ENCODE peak calls at places on chromosomes 6 and 20, in nine cellular contexts. One of them, this sample, is unnamed.

GRCh38 chr6:63249875-63250482 is 38.7 kb downstream of the FKBP1C start:
- DNase-seq in colonic mucosa: no peak
- DNase-seq in GM06990: no peak
- DNase-seq in A549: no peak
- DNase-seq in fibroblast of pulmonary artery: no peak
- DNase-seq in neural crest cell: no peak
- DNase-seq in HFFc6: no peak
- DNase-seq in GM10248: no peak
- DNase-seq in AG04450: no peak
- DNase-seq in this sample: no peak

GRCh38 chr20:57977588-57977987 is 250.9 kb downstream of the ANKRD60 start:
- DNase-seq in A549: no peak
- DNase-seq in GM10248: no peak
- DNase-seq in GM06990: no peak
- DNase-seq in fibroblast of pulmonary artery: no peak
- DNase-seq in colonic mucosa: peak; percentile 63
- DNase-seq in AG04450: no peak
- DNase-seq in HFFc6: no peak
- DNase-seq in neural crest cell: no peak
- DNase-seq in this sample: no peak

GRCh38 chr6:3825851-3826581 is 23.2 kb upstream of the FAM50B start:
- DNase-seq in HFFc6: peak; percentile 99
- DNase-seq in colonic mucosa: peak; percentile 65
- DNase-seq in A549: peak; percentile 86
- DNase-seq in AG04450: peak; percentile 90
- DNase-seq in GM10248: no peak
- DNase-seq in fibroblast of pulmonary artery: peak; percentile 99
- DNase-seq in GM06990: no peak
- DNase-seq in neural crest cell: no peak
- DNase-seq in this sample: peak; percentile 95

GRCh38 chr6:79604583-79605037 is 26.5 kb upstream of the SH3BGRL2 start:
- DNase-seq in A549: peak; percentile 65
- DNase-seq in GM06990: no peak
- DNase-seq in colonic mucosa: no peak
- DNase-seq in fibroblast of pulmonary artery: peak; percentile 33
- DNase-seq in HFFc6: no peak
- DNase-seq in neural crest cell: no peak
- DNase-seq in GM10248: no peak
- DNase-seq in AG04450: peak; percentile 16
- DNase-seq in this sample: peak; percentile 79

GRCh38 chr20:49853640-49854039 is 41.0 kb downstream of the SLC9A8 start:
- DNase-seq in AG04450: peak; percentile 32
- DNase-seq in colonic mucosa: no peak
- DNase-seq in GM10248: no peak
- DNase-seq in neural crest cell: peak; percentile 30
- DNase-seq in fibroblast of pulmonary artery: peak; percentile 76
- DNase-seq in A549: peak; percentile 66
- DNase-seq in HFFc6: peak; percentile 69
- DNase-seq in GM06990: no peak
- DNase-seq in this sample: peak; percentile 79

GRCh38 chr6:236519-236918 is 55.8 kb upstream of the DUSP22 start:
- DNase-seq in GM06990: no peak
- DNase-seq in neural crest cell: no peak
- DNase-seq in GM10248: no peak
- DNase-seq in fibroblast of pulmonary artery: no peak
- DNase-seq in HFFc6: no peak
- DNase-seq in AG04450: no peak
- DNase-seq in A549: no peak
- DNase-seq in colonic mucosa: no peak
- DNase-seq in this sample: no peak

GRCh38 chr6:23420659-23421350 is 705.2 kb upstream of the NRSN1 start:
- DNase-seq in GM10248: no peak
- DNase-seq in fibroblast of pulmonary artery: no peak
- DNase-seq in colonic mucosa: no peak
- DNase-seq in AG04450: no peak
- DNase-seq in HFFc6: no peak
- DNase-seq in A549: no peak
- DNase-seq in neural crest cell: no peak
- DNase-seq in GM06990: no peak
- DNase-seq in this sample: no peak

GRCh38 chr6:84763397-84764331 is 734 bp downstream of the TBX18 start:
- DNase-seq in neural crest cell: peak; percentile 18
- DNase-seq in colonic mucosa: no peak
- DNase-seq in A549: peak; percentile 90
- DNase-seq in HFFc6: peak; percentile 88
- DNase-seq in GM10248: no peak
- DNase-seq in GM06990: peak; percentile 59
- DNase-seq in AG04450: no peak
- DNase-seq in fibroblast of pulmonary artery: peak; percentile 97
- DNase-seq in this sample: no peak

GRCh38 chr6:4587171-4587570 is 189.0 kb upstream of the CDYL start:
- DNase-seq in fibroblast of pulmonary artery: no peak
- DNase-seq in AG04450: no peak
- DNase-seq in GM10248: no peak
- DNase-seq in GM06990: no peak
- DNase-seq in HFFc6: no peak
- DNase-seq in neural crest cell: no peak
- DNase-seq in A549: no peak
- DNase-seq in colonic mucosa: no peak
- DNase-seq in this sample: no peak

GRCh38 chr6:131561925-131562707 is 10.9 kb upstream of the ARG1 start:
- DNase-seq in HFFc6: no peak
- DNase-seq in GM10248: no peak
- DNase-seq in A549: no peak
- DNase-seq in AG04450: no peak
- DNase-seq in fibroblast of pulmonary artery: no peak
- DNase-seq in neural crest cell: no peak
- DNase-seq in colonic mucosa: no peak
- DNase-seq in GM06990: no peak
- DNase-seq in this sample: no peak

GRCh38 chr20:57426156-57426769 is 35.1 kb downstream of the RBM38 start:
- DNase-seq in neural crest cell: no peak
- DNase-seq in A549: no peak
- DNase-seq in GM10248: no peak
- DNase-seq in fibroblast of pulmonary artery: no peak
- DNase-seq in GM06990: no peak
- DNase-seq in AG04450: no peak
- DNase-seq in HFFc6: no peak
- DNase-seq in colonic mucosa: no peak
- DNase-seq in this sample: no peak

GRCh38 chr20:9353180-9353915 is 161.0 kb upstream of the LAMP5 start:
- DNase-seq in neural crest cell: no peak
- DNase-seq in HFFc6: no peak
- DNase-seq in A549: no peak
- DNase-seq in GM10248: no peak
- DNase-seq in colonic mucosa: no peak
- DNase-seq in fibroblast of pulmonary artery: peak; percentile 6
- DNase-seq in AG04450: no peak
- DNase-seq in GM06990: no peak
- DNase-seq in this sample: no peak

GRCh38 chr6:55953384-55953783 is 78.0 kb upstream of the BMP5 start:
- DNase-seq in colonic mucosa: no peak
- DNase-seq in HFFc6: peak; percentile 43
- DNase-seq in GM10248: no peak
- DNase-seq in fibroblast of pulmonary artery: peak; percentile 78
- DNase-seq in A549: peak; percentile 51
- DNase-seq in AG04450: peak; percentile 33
- DNase-seq in neural crest cell: no peak
- DNase-seq in GM06990: no peak
- DNase-seq in this sample: peak; percentile 16

GRCh38 chr6:17013701-17014100 is 88.1 kb upstream of the STMND1 start:
- DNase-seq in fibroblast of pulmonary artery: peak; percentile 72
- DNase-seq in GM06990: no peak
- DNase-seq in AG04450: peak; percentile 51
- DNase-seq in HFFc6: peak; percentile 89
- DNase-seq in GM10248: no peak
- DNase-seq in A549: no peak
- DNase-seq in colonic mucosa: no peak
- DNase-seq in neural crest cell: no peak
- DNase-seq in this sample: no peak

GRCh38 chr6:97774973-97775372 is 492.0 kb upstream of the MMS22L start:
- DNase-seq in AG04450: no peak
- DNase-seq in GM10248: no peak
- DNase-seq in GM06990: no peak
- DNase-seq in A549: no peak
- DNase-seq in colonic mucosa: no peak
- DNase-seq in HFFc6: no peak
- DNase-seq in fibroblast of pulmonary artery: no peak
- DNase-seq in neural crest cell: no peak
- DNase-seq in this sample: no peak

GRCh38 chr6:20906938-20907337 is 372.7 kb downstream of the CDKAL1 start:
- DNase-seq in A549: peak; percentile 7
- DNase-seq in colonic mucosa: no peak
- DNase-seq in fibroblast of pulmonary artery: peak; percentile 93
- DNase-seq in HFFc6: no peak
- DNase-seq in GM06990: no peak
- DNase-seq in AG04450: peak; percentile 56
- DNase-seq in GM10248: no peak
- DNase-seq in neural crest cell: no peak
- DNase-seq in this sample: no peak

GRCh38 chr6:35017461-35018183 is 123.5 kb downstream of the TCP11 start:
- DNase-seq in A549: no peak
- DNase-seq in GM10248: no peak
- DNase-seq in GM06990: no peak
- DNase-seq in fibroblast of pulmonary artery: peak; percentile 44
- DNase-seq in AG04450: no peak
- DNase-seq in colonic mucosa: no peak
- DNase-seq in neural crest cell: no peak
- DNase-seq in HFFc6: no peak
- DNase-seq in this sample: no peak
- TF ChIP-seq CTCF in A549: no peak
- TF ChIP-seq CTCF in GM10248: no peak
- TF ChIP-seq CTCF in GM06990: no peak
- TF ChIP-seq CTCF in fibroblast of pulmonary artery: no peak
- TF ChIP-seq CTCF in AG04450: peak; percentile 12
- TF ChIP-seq CTCF in colonic mucosa: no peak
- TF ChIP-seq CTCF in neural crest cell: no peak
- TF ChIP-seq CTCF in HFFc6: no peak
- TF ChIP-seq CTCF in this sample: no peak

GRCh38 chr20:34956751-34957472 is 1.2 kb downstream of the MYH7B start:
- DNase-seq in fibroblast of pulmonary artery: no peak
- DNase-seq in A549: no peak
- DNase-seq in GM06990: no peak
- DNase-seq in colonic mucosa: no peak
- DNase-seq in HFFc6: no peak
- DNase-seq in GM10248: no peak
- DNase-seq in AG04450: no peak
- DNase-seq in neural crest cell: no peak
- DNase-seq in this sample: no peak

GRCh38 chr20:34953960-34954359 is 1.6 kb downstream of the GSS start:
- DNase-seq in fibroblast of pulmonary artery: no peak
- DNase-seq in GM06990: no peak
- DNase-seq in HFFc6: no peak
- DNase-seq in neural crest cell: no peak
- DNase-seq in colonic mucosa: no peak
- DNase-seq in GM10248: no peak
- DNase-seq in AG04450: no peak
- DNase-seq in A549: no peak
- DNase-seq in this sample: no peak

GRCh38 chr20:34956041-34956458 is 382 bp downstream of the MYH7B start:
- DNase-seq in fibroblast of pulmonary artery: no peak
- DNase-seq in AG04450: no peak
- DNase-seq in HFFc6: no peak
- DNase-seq in A549: no peak
- DNase-seq in GM06990: no peak
- DNase-seq in GM10248: no peak
- DNase-seq in neural crest cell: no peak
- DNase-seq in colonic mucosa: no peak
- DNase-seq in this sample: no peak

GRCh38 chr20:34954905-34955231 is 738 bp downstream of the GSS start:
- DNase-seq in AG04450: no peak
- DNase-seq in colonic mucosa: peak; percentile 56
- DNase-seq in neural crest cell: peak; percentile 25
- DNase-seq in fibroblast of pulmonary artery: no peak
- DNase-seq in HFFc6: peak; percentile 25
- DNase-seq in A549: no peak
- DNase-seq in GM06990: no peak
- DNase-seq in GM10248: no peak
- DNase-seq in this sample: no peak

DNA sequence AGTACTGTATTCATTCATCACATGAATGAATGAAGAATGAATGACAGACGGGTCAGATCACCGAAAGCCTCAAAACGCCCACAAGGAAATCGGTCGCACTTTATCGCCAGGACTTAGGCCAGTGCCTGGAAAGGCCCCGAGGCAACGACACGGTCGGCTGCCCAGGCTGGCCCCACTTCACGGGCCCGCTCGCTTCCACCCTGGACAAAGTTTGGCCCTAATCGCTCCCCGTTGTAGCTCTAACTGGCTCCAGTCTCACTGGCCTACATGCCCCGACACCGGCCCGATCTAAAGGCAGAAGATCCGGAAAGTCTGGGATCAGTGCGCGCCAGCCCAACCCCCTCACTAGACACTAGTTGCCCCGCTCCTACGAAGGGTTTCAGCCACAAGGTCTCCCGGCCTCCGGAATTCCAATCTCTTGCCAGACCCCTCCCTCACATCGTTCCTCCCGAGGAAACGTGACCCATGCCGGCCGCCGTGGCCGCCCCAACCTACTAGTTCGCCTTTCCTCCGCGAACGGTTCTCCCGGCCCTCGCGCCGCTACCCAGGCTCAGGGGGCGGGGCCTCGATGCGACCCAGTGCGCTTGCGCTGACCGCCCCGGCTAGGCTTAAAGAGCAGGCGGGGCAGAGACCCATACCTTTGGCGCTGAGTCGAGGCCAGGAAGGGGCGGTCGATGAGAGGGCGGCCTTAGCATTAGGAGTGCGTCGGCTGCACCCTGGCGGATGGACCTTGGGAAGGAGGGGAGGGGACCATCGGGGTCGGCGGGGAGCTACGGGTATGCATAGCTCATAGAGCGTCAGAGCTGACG is at the start of the genes GSS and MYH7B:
- DNase-seq in AG04450: peak; percentile 91
- DNase-seq in GM06990: peak; percentile 97
- DNase-seq in neural crest cell: peak; percentile 100
- DNase-seq in HFFc6: peak; percentile 92
- DNase-seq in GM10248: peak; percentile 97
- DNase-seq in fibroblast of pulmonary artery: peak; percentile 97
- DNase-seq in colonic mucosa: peak; percentile 98
- DNase-seq in A549: peak; percentile 97
- DNase-seq in this sample: no peak
- TF ChIP-seq CTCF in AG04450: peak; percentile 55
- TF ChIP-seq CTCF in GM06990: peak; percentile 48
- TF ChIP-seq CTCF in neural crest cell: peak; percentile 56
- TF ChIP-seq CTCF in HFFc6: peak; percentile 70
- TF ChIP-seq CTCF in GM10248: peak; percentile 50
- TF ChIP-seq CTCF in fibroblast of pulmonary artery: peak; percentile 44
- TF ChIP-seq CTCF in colonic mucosa: no peak
- TF ChIP-seq CTCF in A549: peak; percentile 62
- TF ChIP-seq CTCF in this sample: peak; percentile 57

GRCh38 chr6:38271081-38271480 is 368.6 kb downstream of the BTBD9 start:
- DNase-seq in A549: no peak
- DNase-seq in AG04450: no peak
- DNase-seq in GM10248: no peak
- DNase-seq in fibroblast of pulmonary artery: no peak
- DNase-seq in GM06990: no peak
- DNase-seq in neural crest cell: no peak
- DNase-seq in colonic mucosa: no peak
- DNase-seq in HFFc6: no peak
- DNase-seq in this sample: no peak
- TF ChIP-seq CTCF in A549: no peak
- TF ChIP-seq CTCF in AG04450: peak; percentile 3
- TF ChIP-seq CTCF in GM10248: no peak
- TF ChIP-seq CTCF in fibroblast of pulmonary artery: no peak
- TF ChIP-seq CTCF in GM06990: no peak
- TF ChIP-seq CTCF in neural crest cell: no peak
- TF ChIP-seq CTCF in colonic mucosa: no peak
- TF ChIP-seq CTCF in HFFc6: peak; percentile 30
- TF ChIP-seq CTCF in this sample: no peak

GRCh38 chr20:33686008-33686983 is at the start of gene E2F1:
- DNase-seq in GM10248: peak; percentile 99
- DNase-seq in fibroblast of pulmonary artery: peak; percentile 88
- DNase-seq in neural crest cell: peak; percentile 100
- DNase-seq in AG04450: peak; percentile 55
- DNase-seq in GM06990: peak; percentile 96
- DNase-seq in colonic mucosa: peak; percentile 97
- DNase-seq in HFFc6: peak; percentile 90
- DNase-seq in A549: peak; percentile 93
- DNase-seq in this sample: no peak
- TF ChIP-seq CTCF in GM10248: peak; percentile 2
- TF ChIP-seq CTCF in fibroblast of pulmonary artery: no peak
- TF ChIP-seq CTCF in neural crest cell: peak; percentile 56
- TF ChIP-seq CTCF in AG04450: peak; percentile 31
- TF ChIP-seq CTCF in GM06990: peak; percentile 18
- TF ChIP-seq CTCF in colonic mucosa: peak; percentile 32
- TF ChIP-seq CTCF in HFFc6: peak; percentile 64
- TF ChIP-seq CTCF in A549: no peak
- TF ChIP-seq CTCF in this sample: peak; percentile 25